ENCODE peak calls at places on chromosomes 16 and 17, in seven cellular contexts. T is GDM1, E is non-pigmented ciliary epithelial cell, F is ELF-1, J is neural crest cell, M is nucleus accumbens, W is ascending aorta. G is an unnamed sample.

GRCh38 chr17:12282056-12282455 is 261.4 kb downstream of the MAP2K4 start:
- DNase-seq in T (no peak), E (peak; percentile 3), F (no peak), J (no peak), M (no peak), W (no peak), G (no peak)

GRCh38 chr16:4260360-4260759 is 12.5 kb downstream of the TFAP4 start:
- DNase-seq in T (no peak), E (no peak), F (no peak), J (no peak), M (no peak), W (no peak), G (no peak)

GRCh38 chr16:546909-547770 is 13.1 kb upstream of the PRR35 start:
- DNase-seq in T (no peak), E (no peak), F (peak; percentile 92), J (peak; percentile 78), M (peak; percentile 18), W (no peak), G (no peak)

GRCh38 chr17:51703364-51704341 is 443.3 kb downstream of the UTP18 start:
- DNase-seq in T (no peak), E (no peak), F (no peak), J (no peak), M (no peak), W (peak; percentile 70), G (peak; percentile 13)

GRCh38 chr17:57461082-57461481 is 204.8 kb downstream of the MSI2 start:
- DNase-seq in T (no peak), E (no peak), F (no peak), J (no peak), M (no peak), W (no peak), G (no peak)

GRCh38 chr17:48592097-48592496 is 1.5 kb downstream of the HOXB5 start:
- DNase-seq in T (no peak), E (no peak), F (no peak), J (no peak), M (no peak), W (no peak), G (no peak)

GRCh38 chr17:43211123-43211479 is 574 bp upstream of the TMEM106A start:
- DNase-seq in T (no peak), E (no peak), F (no peak), J (no peak), M (no peak), W (no peak), G (no peak)

GRCh38 chr17:19683117-19683516 is 33.3 kb downstream of the SLC47A2 start:
- DNase-seq in T (no peak), E (no peak), F (no peak), J (no peak), M (no peak), W (no peak), G (no peak)